ENCODE peak calls at places on chromosomes 11 and 22, in ten cellular contexts. U is Peyer's patch, V is heart right ventricle, X is spleen, L is K562, A is endodermal cell, B is breast epithelium, C is lung, Z is mammary epithelial cell, Y is IMR-90. N is an unnamed sample.

GRCh38 chr11:17855531-17856290 is 121.1 kb downstream of the KCNC1 start:
- DNase-seq in U (no peak), V (no peak), X (no peak), L (no peak), A (no peak), B (no peak), C (no peak), Z (no peak), Y (no peak), N (no peak)

GRCh38 chr11:76672431-76673163 is 2.0 kb upstream of the LRRC32 start:
- DNase-seq in U (no peak), V (no peak), X (peak), L (no peak), A (no peak), B (no peak), C (no peak), Z (no peak), Y (no peak), N (no peak)

GRCh38 chr11:77176996-77177395 is 49.0 kb downstream of the MYO7A start:
- DNase-seq in U (no peak), V (no peak), X (no peak), L (no peak), A (no peak), B (no peak), C (no peak), Z (no peak), Y (no peak), N (no peak)

GRCh38 chr11:34655335-34656008 is 34.6 kb downstream of the EHF start:
- DNase-seq in U (no peak), V (no peak), X (no peak), L (no peak), A (no peak), B (no peak), C (no peak), Z (peak), Y (peak), N (peak)

GRCh38 chr22:22871536-22872278 is 15.9 kb upstream of the IGLL5 start:
- DNase-seq in U (no peak), V (no peak), X (no peak), L (no peak), A (peak), B (no peak), C (no peak), Z (no peak), Y (no peak), N (no peak)

GRCh38 chr11:42329930-42330555 is 870.6 kb upstream of the LRRC4C start:
- DNase-seq in U (no peak), V (no peak), X (no peak), L (no peak), A (no peak), B (peak), C (no peak), Z (peak), Y (no peak), N (peak)

GRCh38 chr11:37280194-37280593 is 682.2 kb upstream of the RAG2 start:
- DNase-seq in U (no peak), V (no peak), X (no peak), L (no peak), A (no peak), B (no peak), C (no peak), Z (no peak), Y (no peak), N (no peak)

GRCh38 chr11:35779409-35779808 is 116.8 kb downstream of the TRIM44 start:
- DNase-seq in U (no peak), V (no peak), X (no peak), L (no peak), A (no peak), B (no peak), C (no peak), Z (no peak), Y (no peak), N (no peak)

GRCh38 chr22:29150701-29151100 is 55.0 kb upstream of the EMID1 start:
- DNase-seq in U (no peak), V (no peak), X (peak), L (no peak), A (peak), B (no peak), C (no peak), Z (no peak), Y (no peak), N (no peak)

GRCh38 chr11:47863189-47863892 is 15.2 kb upstream of the NUP160 start:
- DNase-seq in U (no peak), V (no peak), X (no peak), L (no peak), A (no peak), B (no peak), C (no peak), Z (no peak), Y (peak), N (peak)

GRCh38 chr22:45598596-45599217 is 72.9 kb upstream of the ATXN10 start:
- DNase-seq in U (no peak), V (no peak), X (peak), L (no peak), A (no peak), B (no peak), C (no peak), Z (no peak), Y (no peak), N (no peak)

GRCh38 chr11:129610125-129610524 is 205.5 kb upstream of the TMEM45B start:
- DNase-seq in U (no peak), V (no peak), X (no peak), L (no peak), A (no peak), B (no peak), C (no peak), Z (no peak), Y (no peak), N (no peak)

GRCh38 chr11:27239305-27239942 is 123.6 kb downstream of the CCDC34 start:
- DNase-seq in U (no peak), V (peak), X (no peak), L (no peak), A (no peak), B (no peak), C (no peak), Z (no peak), Y (peak), N (peak)

GRCh38 chr22:44625981-44626687 is 75.9 kb upstream of the PRR5 start:
- DNase-seq in U (peak), V (peak), X (peak), L (peak), A (peak), B (peak), C (peak), Z (peak), Y (peak), N (peak)

GRCh38 chr22:20206709-20207215 is 55.9 kb upstream of the CCDC188 start:
- DNase-seq in U (peak), V (no peak), X (no peak), L (peak), A (peak), B (no peak), C (no peak), Z (peak), Y (peak), N (peak)

GRCh38 chr11:125164422-125165110 is at the start of gene PKNOX2:
- DNase-seq in U (peak), V (peak), X (peak), L (peak), A (peak), B (peak), C (peak), Z (peak), Y (peak), N (peak)

GRCh38 chr11:12132790-12133145 is 22.4 kb downstream of the MICAL2 start:
- DNase-seq in U (no peak), V (no peak), X (no peak), L (no peak), A (no peak), B (no peak), C (no peak), Z (no peak), Y (no peak), N (no peak)

GRCh38 chr11:17528181-17528691 is 16.0 kb downstream of the USH1C start:
- DNase-seq in U (peak), V (peak), X (no peak), L (peak), A (peak), B (no peak), C (peak), Z (peak), Y (peak), N (peak)

GRCh38 chr22:36293606-36294292 is 40.8 kb downstream of the APOL1 start:
- DNase-seq in U (peak), V (no peak), X (peak), L (no peak), A (no peak), B (no peak), C (no peak), Z (no peak), Y (no peak), N (no peak)

GRCh38 chr11:118226294-118226693 is 1.5 kb upstream of the JAML start:
- DNase-seq in U (no peak), V (peak), X (no peak), L (no peak), A (no peak), B (no peak), C (no peak), Z (no peak), Y (no peak), N (peak)

GRCh38 chr22:31343235-31344191 is 2.6 kb downstream of the PATZ1 start:
- DNase-seq in U (peak), V (peak), X (peak), L (peak), A (peak), B (peak), C (peak), Z (peak), Y (peak), N (no peak)

GRCh38 chr22:29916007-29916544 is 33.1 kb downstream of the MTMR3 start:
- DNase-seq in U (no peak), V (no peak), X (no peak), L (no peak), A (no peak), B (no peak), C (no peak), Z (no peak), Y (peak), N (no peak)

GRCh38 chr11:8927233-8927632 is 5.5 kb downstream of the C11orf16 start:
- DNase-seq in U (no peak), V (no peak), X (no peak), L (no peak), A (no peak), B (no peak), C (no peak), Z (no peak), Y (no peak), N (no peak)

GRCh38 chr11:17735823-17736772 is 1.5 kb downstream of the KCNC1 start:
- DNase-seq in U (peak), V (no peak), X (peak), L (no peak), A (no peak), B (no peak), C (no peak), Z (no peak), Y (no peak), N (no peak)

GRCh38 chr22:20458530-20459151 is 21.0 kb upstream of the SCARF2 start:
- DNase-seq in U (no peak), V (no peak), X (peak), L (no peak), A (no peak), B (no peak), C (no peak), Z (no peak), Y (no peak), N (no peak)

GRCh38 chr22:29306830-29307657 is 594 bp downstream of the GAS2L1 start:
- DNase-seq in U (peak), V (peak), X (peak), L (peak), A (peak), B (peak), C (peak), Z (peak), Y (peak), N (peak)

GRCh38 chr11:115963170-115963569 is 459.0 kb upstream of the CADM1 start:
- DNase-seq in U (no peak), V (no peak), X (no peak), L (no peak), A (no peak), B (no peak), C (no peak), Z (no peak), Y (no peak), N (no peak)

GRCh38 chr11:117816846-117817212 is 7.7 kb downstream of the FXYD2 start:
- DNase-seq in U (no peak), V (no peak), X (no peak), L (no peak), A (peak), B (no peak), C (no peak), Z (no peak), Y (no peak), N (no peak)

GRCh38 chr11:14336507-14337503 is 22.2 kb downstream of the RRAS2 start:
- DNase-seq in U (no peak), V (no peak), X (no peak), L (peak), A (no peak), B (no peak), C (no peak), Z (peak), Y (peak), N (peak)

GRCh38 chr11:117271208-117271607 is 19.9 kb upstream of the BACE1-AS start:
- DNase-seq in U (no peak), V (no peak), X (no peak), L (no peak), A (no peak), B (no peak), C (no peak), Z (no peak), Y (no peak), N (no peak)

GRCh38 chr11:44878696-44879095 is 72.0 kb downstream of the TP53I11 start:
- DNase-seq in U (no peak), V (no peak), X (no peak), L (no peak), A (no peak), B (no peak), C (no peak), Z (no peak), Y (no peak), N (no peak)

GRCh38 chr22:37636949-37637273 is 2.6 kb upstream of the SH3BP1 start:
- DNase-seq in U (no peak), V (no peak), X (no peak), L (no peak), A (no peak), B (no peak), C (no peak), Z (no peak), Y (no peak), N (no peak)

GRCh38 chr11:108601150-108601549 is 7.6 kb upstream of the EXPH5 start:
- DNase-seq in U (no peak), V (no peak), X (no peak), L (no peak), A (no peak), B (no peak), C (no peak), Z (peak), Y (peak), N (no peak)

GRCh38 chr22:25382762-25383161 is 163.3 kb downstream of the CRYBB2 start:
- DNase-seq in U (no peak), V (no peak), X (no peak), L (no peak), A (no peak), B (no peak), C (no peak), Z (no peak), Y (no peak), N (no peak)

GRCh38 chr11:44032304-44033085 is 15.3 kb upstream of the ACCSL start:
- DNase-seq in U (no peak), V (peak), X (no peak), L (no peak), A (no peak), B (no peak), C (peak), Z (no peak), Y (peak), N (peak)

GRCh38 chr11:73866586-73866996 is 10.1 kb downstream of the COA4 start:
- DNase-seq in U (no peak), V (no peak), X (no peak), L (no peak), A (no peak), B (no peak), C (peak), Z (peak), Y (peak), N (peak)

GRCh38 chr11:125110506-125110905 is 920 bp downstream of the TMEM218 start:
- DNase-seq in U (no peak), V (no peak), X (no peak), L (no peak), A (peak), B (no peak), C (no peak), Z (no peak), Y (no peak), N (no peak)

GRCh38 chr11:16412525-16413194 is 56.3 kb upstream of the SOX6 start:
- DNase-seq in U (no peak), V (no peak), X (no peak), L (no peak), A (no peak), B (no peak), C (no peak), Z (peak), Y (no peak), N (no peak)

GRCh38 chr22:19641254-19641982 is 72.9 kb upstream of the SEPTIN5 start:
- DNase-seq in U (no peak), V (no peak), X (no peak), L (peak), A (peak), B (no peak), C (no peak), Z (peak), Y (no peak), N (no peak)

GRCh38 chr22:24140357-24140756 is 40.9 kb upstream of the SUSD2 start:
- DNase-seq in U (no peak), V (no peak), X (no peak), L (no peak), A (no peak), B (no peak), C (no peak), Z (no peak), Y (peak), N (peak)
- H3K4me3 ChIP-seq in U (no peak), V (no peak), X (no peak), L (no peak), A (no peak), B (no peak), C (no peak), Z (no peak), Y (no peak), N (no peak)

GRCh38 chr11:2870460-2870859 is 15.1 kb downstream of the CDKN1C start:
- DNase-seq in U (no peak), V (no peak), X (no peak), L (no peak), A (no peak), B (no peak), C (no peak), Z (no peak), Y (no peak), N (no peak)
- TF ChIP-seq CTCF in U (no peak), V (no peak), X (no peak), L (no peak), A (peak), B (no peak), C (no peak), Z (no peak), Y (no peak), N (no peak)

DNA sequence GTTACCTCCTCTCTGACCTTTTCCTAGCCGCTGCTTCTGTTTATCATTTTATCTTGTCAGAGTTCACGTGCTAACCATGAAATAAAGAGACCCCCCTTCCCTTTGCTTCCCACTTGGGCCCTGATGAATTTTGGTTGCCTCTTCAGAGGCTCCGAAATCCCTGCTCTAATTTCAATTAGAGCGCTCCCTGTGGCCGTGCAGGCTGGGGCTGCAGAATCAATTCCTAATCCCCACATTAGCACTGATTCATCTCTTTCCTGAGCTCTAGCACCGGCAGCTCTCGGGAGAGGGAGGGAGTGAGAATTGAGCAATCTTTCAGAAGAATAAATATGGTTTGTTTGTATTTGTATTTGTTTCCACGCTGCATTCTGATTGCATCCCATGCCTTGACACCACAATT is 76.9 kb downstream of the NTM start:
- DNase-seq in U (no peak), V (no peak), X (no peak), L (peak), A (no peak), B (no peak), C (no peak), Z (no peak), Y (no peak), N (no peak)
- H3K4me3 ChIP-seq in U (no peak), V (no peak), X (no peak), L (no peak), A (no peak), B (no peak), C (no peak), Z (no peak), Y (no peak), N (no peak)

GRCh38 chr22:32776397-32776796 is 25.1 kb upstream of the TIMP3 start:
- DNase-seq in U (no peak), V (no peak), X (no peak), L (no peak), A (no peak), B (no peak), C (no peak), Z (no peak), Y (no peak), N (no peak)

GRCh38 chr22:32771761-32772160 is 29.7 kb upstream of the TIMP3 start:
- DNase-seq in U (no peak), V (no peak), X (no peak), L (no peak), A (no peak), B (no peak), C (no peak), Z (no peak), Y (no peak), N (no peak)

GRCh38 chr22:32776800-32777199 is 24.7 kb upstream of the TIMP3 start:
- DNase-seq in U (no peak), V (no peak), X (no peak), L (no peak), A (no peak), B (no peak), C (no peak), Z (peak), Y (no peak), N (no peak)

GRCh38 chr22:32777997-32778396 is 23.5 kb upstream of the TIMP3 start:
- DNase-seq in U (no peak), V (no peak), X (no peak), L (no peak), A (no peak), B (no peak), C (no peak), Z (no peak), Y (no peak), N (no peak)

GRCh38 chr22:32775957-32776356 is 25.5 kb upstream of the TIMP3 start:
- DNase-seq in U (no peak), V (no peak), X (no peak), L (peak), A (peak), B (no peak), C (no peak), Z (no peak), Y (no peak), N (no peak)
- TF ChIP-seq CTCF in U (peak), V (no peak), X (no peak), L (peak), A (peak), B (no peak), C (no peak), Z (peak), Y (peak), N (peak)

GRCh38 chr22:49861642-49862407 is 8.2 kb downstream of the ZBED4 start:
- DNase-seq in U (peak), V (no peak), X (peak), L (no peak), A (no peak), B (no peak), C (no peak), Z (no peak), Y (no peak), N (no peak)
- H3K4me3 ChIP-seq in U (no peak), V (no peak), X (no peak), L (no peak), A (no peak), B (no peak), C (no peak), Z (no peak), Y (no peak), N (no peak)

GRCh38 chr11:706957-707816 is 1.2 kb downstream of the EPS8L2 start:
- DNase-seq in U (peak), V (no peak), X (no peak), L (peak), A (peak), B (no peak), C (peak), Z (peak), Y (no peak), N (peak)
- TF ChIP-seq CTCF in U (no peak), V (no peak), X (no peak), L (no peak), A (peak), B (no peak), C (no peak), Z (peak), Y (no peak), N (peak)

GRCh38 chr22:27400811-27401210 is 400.7 kb downstream of the MN1 start:
- DNase-seq in U (no peak), V (no peak), X (no peak), L (no peak), A (no peak), B (no peak), C (no peak), Z (no peak), Y (no peak), N (no peak)
- H3K4me3 ChIP-seq in U (no peak), V (no peak), X (no peak), L (no peak), A (no peak), B (no peak), C (no peak), Z (no peak), Y (no peak), N (no peak)

GRCh38 chr11:121968638-121969037 is 147.4 kb downstream of the BLID start:
- DNase-seq in U (no peak), V (no peak), X (no peak), L (no peak), A (no peak), B (no peak), C (no peak), Z (no peak), Y (no peak), N (no peak)

GRCh38 chr11:121961228-121961860 is 154.7 kb downstream of the BLID start:
- DNase-seq in U (no peak), V (no peak), X (no peak), L (no peak), A (no peak), B (no peak), C (no peak), Z (no peak), Y (peak), N (peak)

GRCh38 chr11:121965330-121965729 is 150.7 kb downstream of the BLID start:
- DNase-seq in U (no peak), V (no peak), X (no peak), L (no peak), A (no peak), B (no peak), C (no peak), Z (peak), Y (peak), N (peak)

GRCh38 chr11:121967131-121967689 is 148.8 kb downstream of the BLID start:
- DNase-seq in U (no peak), V (no peak), X (no peak), L (no peak), A (no peak), B (no peak), C (no peak), Z (no peak), Y (no peak), N (no peak)

GRCh38 chr11:121964591-121964990 is 151.4 kb downstream of the BLID start:
- DNase-seq in U (no peak), V (no peak), X (no peak), L (no peak), A (no peak), B (no peak), C (no peak), Z (no peak), Y (peak), N (peak)
- TF ChIP-seq CTCF in U (no peak), V (no peak), X (no peak), L (no peak), A (no peak), B (no peak), C (no peak), Z (peak), Y (peak), N (no peak)